ENCODE peak calls at places on chromosomes 4 and X, in five cellular contexts. One of them, this sample, is unnamed. For H3K27me3, the result is how much of the 10 kb centered on the place peaks cover.

GRCh38 chr4:120692964-120693363 is 229.6 kb downstream of the PRDM5 start:
- DNase-seq in DND-41: no peak
- DNase-seq in spleen: no peak
- DNase-seq in keratinocyte: peak
- DNase-seq in gastrocnemius medialis: no peak
- DNase-seq in this sample: peak

GRCh38 chrX:118199997-118200396 is 83.4 kb upstream of the KLHL13 start:
- DNase-seq in DND-41: no peak
- DNase-seq in spleen: no peak
- DNase-seq in keratinocyte: no peak
- DNase-seq in gastrocnemius medialis: no peak
- DNase-seq in this sample: no peak

GRCh38 chrX:13420545-13421183 is 100.8 kb upstream of the ATXN3L start:
- DNase-seq in DND-41: no peak
- DNase-seq in spleen: no peak
- DNase-seq in keratinocyte: no peak
- DNase-seq in gastrocnemius medialis: no peak
- DNase-seq in this sample: no peak

GRCh38 chr4:128600410-128600809 is 209.1 kb upstream of the JADE1 start:
- DNase-seq in DND-41: no peak
- DNase-seq in spleen: no peak
- DNase-seq in keratinocyte: no peak
- DNase-seq in gastrocnemius medialis: no peak
- DNase-seq in this sample: no peak

GRCh38 chrX:65644621-65645287 is 22.7 kb upstream of the MSN start:
- DNase-seq in DND-41: no peak
- DNase-seq in spleen: no peak
- DNase-seq in keratinocyte: peak
- DNase-seq in gastrocnemius medialis: peak
- DNase-seq in this sample: no peak

GRCh38 chr4:95170176-95170575 is 378.6 kb downstream of the UNC5C start:
- DNase-seq in DND-41: no peak
- DNase-seq in spleen: no peak
- DNase-seq in keratinocyte: no peak
- DNase-seq in gastrocnemius medialis: no peak
- DNase-seq in this sample: no peak

GRCh38 chrX:476724-477075 is 90.0 kb upstream of the PPP2R3B start:
- DNase-seq in DND-41: no peak
- DNase-seq in spleen: peak
- DNase-seq in keratinocyte: no peak
- DNase-seq in gastrocnemius medialis: no peak
- DNase-seq in this sample: no peak

GRCh38 chr4:99366491-99366890 is 13.9 kb upstream of the ADH1C start:
- DNase-seq in DND-41: no peak
- DNase-seq in spleen: no peak
- DNase-seq in keratinocyte: no peak
- DNase-seq in gastrocnemius medialis: no peak
- DNase-seq in this sample: no peak

GRCh38 chr4:82560853-82561744 is 689 bp downstream of the TMEM150C start:
- DNase-seq in DND-41: no peak
- DNase-seq in spleen: no peak
- DNase-seq in keratinocyte: no peak
- DNase-seq in gastrocnemius medialis: no peak
- DNase-seq in this sample: no peak

GRCh38 chr4:61443813-61444510 is 243.8 kb downstream of the ADGRL3 start:
- DNase-seq in DND-41: no peak
- DNase-seq in spleen: no peak
- DNase-seq in keratinocyte: no peak
- DNase-seq in gastrocnemius medialis: no peak
- DNase-seq in this sample: peak

GRCh38 chr4:739569-739968 is 33.9 kb downstream of the PCGF3 start:
- DNase-seq in DND-41: no peak
- DNase-seq in spleen: no peak
- DNase-seq in keratinocyte: no peak
- DNase-seq in gastrocnemius medialis: no peak
- DNase-seq in this sample: no peak

GRCh38 chrX:54950730-54951375 is 30.2 kb downstream of the TRO start:
- DNase-seq in DND-41: no peak
- DNase-seq in spleen: no peak
- DNase-seq in keratinocyte: no peak
- DNase-seq in gastrocnemius medialis: no peak
- DNase-seq in this sample: no peak

GRCh38 chrX:116930311-116930710 is 467.5 kb upstream of the CT83 start:
- DNase-seq in DND-41: no peak
- DNase-seq in spleen: no peak
- DNase-seq in keratinocyte: no peak
- DNase-seq in gastrocnemius medialis: no peak
- DNase-seq in this sample: no peak

GRCh38 chr4:128698386-128698785 is 111.1 kb upstream of the JADE1 start:
- DNase-seq in DND-41: no peak
- DNase-seq in spleen: no peak
- DNase-seq in keratinocyte: no peak
- DNase-seq in gastrocnemius medialis: no peak
- DNase-seq in this sample: no peak

GRCh38 chrX:28549839-28550238 is 37.4 kb upstream of the IL1RAPL1 start:
- DNase-seq in DND-41: no peak
- DNase-seq in spleen: no peak
- DNase-seq in keratinocyte: no peak
- DNase-seq in gastrocnemius medialis: no peak
- DNase-seq in this sample: no peak

GRCh38 chrX:10397349-10397748 is 223.0 kb downstream of the MID1 start:
- DNase-seq in DND-41: no peak
- DNase-seq in spleen: no peak
- DNase-seq in keratinocyte: no peak
- DNase-seq in gastrocnemius medialis: no peak
- DNase-seq in this sample: no peak

GRCh38 chr4:56200275-56200674 is 187.0 kb downstream of the AASDH start:
- DNase-seq in DND-41: no peak
- DNase-seq in spleen: no peak
- DNase-seq in keratinocyte: no peak
- DNase-seq in gastrocnemius medialis: no peak
- DNase-seq in this sample: no peak

GRCh38 chrX:135302269-135302873 is 6.9 kb upstream of the ETDC start:
- DNase-seq in DND-41: no peak
- DNase-seq in spleen: no peak
- DNase-seq in keratinocyte: no peak
- DNase-seq in gastrocnemius medialis: no peak
- DNase-seq in this sample: no peak

GRCh38 chrX:101160001-101160400 is 59.6 kb upstream of the DRP2 start:
- DNase-seq in DND-41: no peak
- DNase-seq in spleen: no peak
- DNase-seq in keratinocyte: no peak
- DNase-seq in gastrocnemius medialis: no peak
- DNase-seq in this sample: no peak

GRCh38 chr4:5133933-5134594 is 82.8 kb downstream of the STK32B start:
- DNase-seq in DND-41: no peak
- DNase-seq in spleen: no peak
- DNase-seq in keratinocyte: no peak
- DNase-seq in gastrocnemius medialis: no peak
- DNase-seq in this sample: no peak

GRCh38 chr4:52750819-52751348 is 341 bp downstream of the ERVMER34-1 start:
- DNase-seq in DND-41: no peak
- DNase-seq in spleen: peak
- DNase-seq in keratinocyte: no peak
- DNase-seq in gastrocnemius medialis: no peak
- DNase-seq in this sample: no peak

GRCh38 chr4:126086041-126086440 is 771.3 kb downstream of the FAT4 start:
- DNase-seq in DND-41: no peak
- DNase-seq in spleen: no peak
- DNase-seq in keratinocyte: no peak
- DNase-seq in gastrocnemius medialis: no peak
- DNase-seq in this sample: no peak

GRCh38 chr4:188031751-188032150 is 36.2 kb downstream of the ZFP42 start:
- DNase-seq in DND-41: no peak
- DNase-seq in spleen: no peak
- DNase-seq in keratinocyte: no peak
- DNase-seq in gastrocnemius medialis: no peak
- DNase-seq in this sample: no peak

GRCh38 chr4:153115322-153116100 is 88.7 kb upstream of the TRIM2 start:
- DNase-seq in DND-41: peak
- DNase-seq in spleen: no peak
- DNase-seq in keratinocyte: peak
- DNase-seq in gastrocnemius medialis: no peak
- DNase-seq in this sample: peak

GRCh38 chr4:168656055-168656660 is 159.3 kb downstream of the PALLD start:
- DNase-seq in DND-41: no peak
- DNase-seq in spleen: no peak
- DNase-seq in keratinocyte: no peak
- DNase-seq in gastrocnemius medialis: no peak
- DNase-seq in this sample: peak

GRCh38 chrX:126237524-126237923 is 71.4 kb upstream of the DCAF12L2 start:
- DNase-seq in DND-41: no peak
- DNase-seq in spleen: no peak
- DNase-seq in keratinocyte: no peak
- DNase-seq in gastrocnemius medialis: no peak
- DNase-seq in this sample: no peak

GRCh38 chrX:118739577-118739976 is 12.2 kb downstream of the IL13RA1 start:
- DNase-seq in DND-41: no peak
- DNase-seq in spleen: no peak
- DNase-seq in keratinocyte: no peak
- DNase-seq in gastrocnemius medialis: no peak
- DNase-seq in this sample: no peak

GRCh38 chrX:9878141-9878875 is 88.8 kb upstream of the CLDN34 start:
- DNase-seq in DND-41: no peak
- DNase-seq in spleen: no peak
- DNase-seq in keratinocyte: no peak
- DNase-seq in gastrocnemius medialis: no peak
- DNase-seq in this sample: no peak

GRCh38 chrX:151177141-151178027 is 1.0 kb downstream of the GPR50 start:
- DNase-seq in DND-41: no peak
- DNase-seq in spleen: no peak
- DNase-seq in keratinocyte: no peak
- DNase-seq in gastrocnemius medialis: no peak
- DNase-seq in this sample: no peak

GRCh38 chr4:173538148-173538902 is 8.3 kb upstream of the HAND2 start:
- DNase-seq in DND-41: no peak
- DNase-seq in spleen: peak
- DNase-seq in keratinocyte: no peak
- DNase-seq in gastrocnemius medialis: no peak
- DNase-seq in this sample: no peak
- H3K4me3 ChIP-seq in DND-41: no peak
- H3K4me3 ChIP-seq in spleen: peak
- H3K4me3 ChIP-seq in keratinocyte: no peak
- H3K4me3 ChIP-seq in gastrocnemius medialis: peak
- H3K4me3 ChIP-seq in this sample: no peak

GRCh38 chr4:89868999-89869589 is 25.6 kb upstream of the MMRN1 start:
- DNase-seq in DND-41: no peak
- DNase-seq in spleen: no peak
- DNase-seq in keratinocyte: no peak
- DNase-seq in gastrocnemius medialis: no peak
- DNase-seq in this sample: no peak
- TF ChIP-seq CTCF in DND-41: peak
- TF ChIP-seq CTCF in spleen: peak
- TF ChIP-seq CTCF in keratinocyte: no peak
- TF ChIP-seq CTCF in gastrocnemius medialis: no peak
- TF ChIP-seq CTCF in this sample: peak

GRCh38 chr4:30721353-30722091 is 1.4 kb downstream of the PCDH7 start:
- DNase-seq in DND-41: no peak
- DNase-seq in spleen: no peak
- DNase-seq in keratinocyte: no peak
- DNase-seq in gastrocnemius medialis: no peak
- DNase-seq in this sample: no peak

GRCh38 chr4:30719363-30720020 is 677 bp upstream of the PCDH7 start:
- DNase-seq in DND-41: no peak
- DNase-seq in spleen: peak
- DNase-seq in keratinocyte: no peak
- DNase-seq in gastrocnemius medialis: no peak
- DNase-seq in this sample: no peak

GRCh38 chr4:30720021-30720655 is at the start of gene PCDH7:
- DNase-seq in DND-41: no peak
- DNase-seq in spleen: no peak
- DNase-seq in keratinocyte: no peak
- DNase-seq in gastrocnemius medialis: no peak
- DNase-seq in this sample: no peak

GRCh38 chr4:30722092-30722915 is 2.1 kb downstream of the PCDH7 start:
- DNase-seq in DND-41: no peak
- DNase-seq in spleen: peak
- DNase-seq in keratinocyte: no peak
- DNase-seq in gastrocnemius medialis: no peak
- DNase-seq in this sample: no peak

DNA sequence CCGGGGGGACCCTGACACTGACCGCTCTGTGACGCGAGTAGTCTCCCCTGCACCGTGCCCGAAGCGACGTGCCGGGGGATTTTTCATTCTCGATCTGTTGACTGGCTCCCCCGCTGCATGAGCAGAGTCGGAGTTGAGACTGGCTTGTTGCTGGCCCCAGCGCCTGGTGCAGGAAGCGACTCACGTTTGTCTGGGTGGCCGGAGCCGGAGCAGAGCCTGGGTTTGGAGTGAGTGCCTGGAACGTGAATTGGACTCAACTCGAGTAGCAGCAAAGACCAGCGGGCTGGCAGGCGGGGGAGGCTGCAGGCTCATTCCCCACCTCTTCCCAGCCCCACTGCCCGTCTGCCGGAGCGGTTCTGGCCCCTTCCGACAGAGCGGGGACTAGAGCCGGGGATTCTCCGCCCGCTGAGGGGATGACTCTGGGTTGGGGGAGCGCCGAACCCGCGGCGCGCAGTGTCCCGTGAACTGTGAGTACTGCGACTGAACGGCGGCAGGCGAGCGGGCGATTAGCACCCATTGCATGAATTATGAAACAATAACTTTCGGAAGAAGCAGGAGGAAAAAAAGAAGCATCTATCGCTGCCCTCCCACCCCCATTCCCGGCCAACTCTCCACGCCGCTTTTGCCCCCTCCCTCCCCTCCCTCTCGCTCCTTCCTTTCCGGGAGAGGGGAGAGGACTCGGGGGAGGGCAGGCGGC is 635 bp downstream of the PCDH7 start:
- DNase-seq in DND-41: no peak
- DNase-seq in spleen: peak
- DNase-seq in keratinocyte: no peak
- DNase-seq in gastrocnemius medialis: no peak
- DNase-seq in this sample: no peak
- H3K27me3 ChIP-seq in DND-41: under half
- H3K27me3 ChIP-seq in spleen: under half
- H3K27me3 ChIP-seq in keratinocyte: under half
- H3K27me3 ChIP-seq in gastrocnemius medialis: half or more
- H3K27me3 ChIP-seq in this sample: under half

DNA sequence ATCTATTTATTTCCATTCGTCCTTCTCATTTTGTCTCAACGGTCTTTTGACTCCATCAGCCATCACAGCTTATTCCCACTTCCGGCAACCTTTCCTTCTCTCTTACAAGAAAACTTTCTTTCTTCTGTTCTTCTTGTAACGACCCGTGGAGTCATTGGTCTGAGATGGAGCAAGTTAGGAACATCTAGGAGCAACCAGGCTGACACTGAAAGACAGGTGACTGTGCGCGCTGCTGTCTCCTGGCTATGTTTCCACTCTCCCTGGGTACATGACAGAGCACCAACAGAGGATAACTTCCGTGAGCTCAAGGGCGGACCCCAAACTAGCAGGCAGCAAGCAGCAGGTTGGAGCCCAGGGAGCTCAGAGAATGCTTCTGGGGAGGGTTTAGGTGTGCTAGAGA is 2.5 kb downstream of the FGF5 start:
- DNase-seq in DND-41: no peak
- DNase-seq in spleen: no peak
- DNase-seq in keratinocyte: no peak
- DNase-seq in gastrocnemius medialis: no peak
- DNase-seq in this sample: no peak
- H3K4me3 ChIP-seq in DND-41: no peak
- H3K4me3 ChIP-seq in spleen: no peak
- H3K4me3 ChIP-seq in keratinocyte: no peak
- H3K4me3 ChIP-seq in gastrocnemius medialis: no peak
- H3K4me3 ChIP-seq in this sample: no peak

GRCh38 chr4:141158219-141158618 is 24.9 kb upstream of the RNF150 start:
- DNase-seq in DND-41: no peak
- DNase-seq in spleen: no peak
- DNase-seq in keratinocyte: no peak
- DNase-seq in gastrocnemius medialis: no peak
- DNase-seq in this sample: no peak
- TF ChIP-seq CTCF in DND-41: peak
- TF ChIP-seq CTCF in spleen: peak
- TF ChIP-seq CTCF in keratinocyte: peak
- TF ChIP-seq CTCF in gastrocnemius medialis: peak
- TF ChIP-seq CTCF in this sample: peak